ENCODE peak calls at places on chromosomes 7 and 10, in nine cellular contexts. One of them, this sample, is unnamed.

GRCh38 chr7:100443096-100443840 is 7.0 kb upstream of the PPP1R35 start:
- DNase-seq in psoas muscle: no peak
- DNase-seq in adrenal gland: peak
- DNase-seq in A549: no peak
- DNase-seq in cardiac fibroblast: no peak
- DNase-seq in PC-9: no peak
- DNase-seq in heart right ventricle: no peak
- DNase-seq in fibroblast of pulmonary artery: no peak
- DNase-seq in left ventricle myocardium inferior: no peak
- DNase-seq in this sample: no peak

GRCh38 chr7:55438765-55439525 is 73.8 kb downstream of the LANCL2 start:
- DNase-seq in psoas muscle: peak
- DNase-seq in adrenal gland: no peak
- DNase-seq in A549: no peak
- DNase-seq in cardiac fibroblast: peak
- DNase-seq in PC-9: no peak
- DNase-seq in heart right ventricle: peak
- DNase-seq in fibroblast of pulmonary artery: no peak
- DNase-seq in left ventricle myocardium inferior: peak
- DNase-seq in this sample: no peak

GRCh38 chr7:120709931-120710330 is 148.0 kb downstream of the TSPAN12 start:
- DNase-seq in psoas muscle: no peak
- DNase-seq in adrenal gland: no peak
- DNase-seq in A549: no peak
- DNase-seq in cardiac fibroblast: peak
- DNase-seq in PC-9: no peak
- DNase-seq in heart right ventricle: no peak
- DNase-seq in fibroblast of pulmonary artery: peak
- DNase-seq in left ventricle myocardium inferior: no peak
- DNase-seq in this sample: no peak

GRCh38 chr10:86261933-86262665 is 104.5 kb downstream of the GRID1 start:
- DNase-seq in psoas muscle: no peak
- DNase-seq in adrenal gland: peak
- DNase-seq in A549: peak
- DNase-seq in cardiac fibroblast: no peak
- DNase-seq in PC-9: no peak
- DNase-seq in heart right ventricle: no peak
- DNase-seq in fibroblast of pulmonary artery: no peak
- DNase-seq in left ventricle myocardium inferior: no peak
- DNase-seq in this sample: no peak

GRCh38 chr7:96322847-96323461 is 1.1 kb upstream of the SLC25A13 start:
- DNase-seq in psoas muscle: no peak
- DNase-seq in adrenal gland: no peak
- DNase-seq in A549: no peak
- DNase-seq in cardiac fibroblast: no peak
- DNase-seq in PC-9: no peak
- DNase-seq in heart right ventricle: no peak
- DNase-seq in fibroblast of pulmonary artery: no peak
- DNase-seq in left ventricle myocardium inferior: no peak
- DNase-seq in this sample: no peak

GRCh38 chr7:117806011-117806410 is 67.2 kb downstream of the CTTNBP2 start:
- DNase-seq in psoas muscle: no peak
- DNase-seq in adrenal gland: no peak
- DNase-seq in A549: no peak
- DNase-seq in cardiac fibroblast: no peak
- DNase-seq in PC-9: no peak
- DNase-seq in heart right ventricle: no peak
- DNase-seq in fibroblast of pulmonary artery: no peak
- DNase-seq in left ventricle myocardium inferior: no peak
- DNase-seq in this sample: no peak

GRCh38 chr7:17849504-17849903 is 90.8 kb downstream of the SNX13 start:
- DNase-seq in psoas muscle: no peak
- DNase-seq in adrenal gland: no peak
- DNase-seq in A549: no peak
- DNase-seq in cardiac fibroblast: peak
- DNase-seq in PC-9: no peak
- DNase-seq in heart right ventricle: no peak
- DNase-seq in fibroblast of pulmonary artery: peak
- DNase-seq in left ventricle myocardium inferior: no peak
- DNase-seq in this sample: peak

GRCh38 chr10:46516660-46517416 is 39.6 kb downstream of the GPRIN2 start:
- DNase-seq in psoas muscle: no peak
- DNase-seq in adrenal gland: peak
- DNase-seq in A549: peak
- DNase-seq in cardiac fibroblast: peak
- DNase-seq in PC-9: peak
- DNase-seq in heart right ventricle: no peak
- DNase-seq in fibroblast of pulmonary artery: peak
- DNase-seq in left ventricle myocardium inferior: no peak
- DNase-seq in this sample: peak

GRCh38 chr7:264541-265191 is 25.3 kb upstream of the FOXL3 start:
- DNase-seq in psoas muscle: peak
- DNase-seq in adrenal gland: no peak
- DNase-seq in A549: peak
- DNase-seq in cardiac fibroblast: no peak
- DNase-seq in PC-9: peak
- DNase-seq in heart right ventricle: no peak
- DNase-seq in fibroblast of pulmonary artery: no peak
- DNase-seq in left ventricle myocardium inferior: no peak
- DNase-seq in this sample: no peak

GRCh38 chr10:75350791-75351190 is 50.8 kb downstream of the ZNF503 start:
- DNase-seq in psoas muscle: no peak
- DNase-seq in adrenal gland: peak
- DNase-seq in A549: peak
- DNase-seq in cardiac fibroblast: peak
- DNase-seq in PC-9: peak
- DNase-seq in heart right ventricle: no peak
- DNase-seq in fibroblast of pulmonary artery: peak
- DNase-seq in left ventricle myocardium inferior: no peak
- DNase-seq in this sample: peak

GRCh38 chr10:100656479-100656878 is 88.9 kb upstream of the PAX2 start:
- DNase-seq in psoas muscle: no peak
- DNase-seq in adrenal gland: no peak
- DNase-seq in A549: no peak
- DNase-seq in cardiac fibroblast: peak
- DNase-seq in PC-9: no peak
- DNase-seq in heart right ventricle: no peak
- DNase-seq in fibroblast of pulmonary artery: peak
- DNase-seq in left ventricle myocardium inferior: no peak
- DNase-seq in this sample: no peak

DNA sequence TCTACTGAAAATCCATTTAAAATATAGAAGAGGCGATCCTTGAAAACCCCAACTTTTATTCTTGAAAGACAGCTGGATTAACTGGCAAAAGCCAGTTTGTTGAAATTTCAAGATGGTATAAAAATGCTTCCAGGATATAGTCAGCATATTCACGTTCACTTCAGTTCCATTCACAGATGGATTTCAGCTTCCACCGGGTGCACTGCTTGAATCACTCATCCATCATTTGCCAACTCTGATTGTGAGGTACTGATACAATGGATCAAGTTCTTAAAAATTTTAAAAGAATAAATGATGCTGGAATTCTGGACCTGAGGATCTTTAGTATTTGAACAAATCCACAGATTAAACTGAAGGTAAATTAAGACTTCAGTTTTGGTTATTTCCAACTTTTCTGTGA is 2.4 kb downstream of the PURB start:
- DNase-seq in psoas muscle: no peak
- DNase-seq in adrenal gland: no peak
- DNase-seq in A549: no peak
- DNase-seq in cardiac fibroblast: no peak
- DNase-seq in PC-9: no peak
- DNase-seq in heart right ventricle: no peak
- DNase-seq in fibroblast of pulmonary artery: no peak
- DNase-seq in left ventricle myocardium inferior: no peak
- DNase-seq in this sample: no peak
- H3K4me3 ChIP-seq in psoas muscle: peak
- H3K4me3 ChIP-seq in adrenal gland: no peak
- H3K4me3 ChIP-seq in A549: peak
- H3K4me3 ChIP-seq in cardiac fibroblast: peak
- H3K4me3 ChIP-seq in PC-9: peak
- H3K4me3 ChIP-seq in heart right ventricle: peak
- H3K4me3 ChIP-seq in fibroblast of pulmonary artery: peak
- H3K4me3 ChIP-seq in left ventricle myocardium inferior: peak
- H3K4me3 ChIP-seq in this sample: peak

DNA sequence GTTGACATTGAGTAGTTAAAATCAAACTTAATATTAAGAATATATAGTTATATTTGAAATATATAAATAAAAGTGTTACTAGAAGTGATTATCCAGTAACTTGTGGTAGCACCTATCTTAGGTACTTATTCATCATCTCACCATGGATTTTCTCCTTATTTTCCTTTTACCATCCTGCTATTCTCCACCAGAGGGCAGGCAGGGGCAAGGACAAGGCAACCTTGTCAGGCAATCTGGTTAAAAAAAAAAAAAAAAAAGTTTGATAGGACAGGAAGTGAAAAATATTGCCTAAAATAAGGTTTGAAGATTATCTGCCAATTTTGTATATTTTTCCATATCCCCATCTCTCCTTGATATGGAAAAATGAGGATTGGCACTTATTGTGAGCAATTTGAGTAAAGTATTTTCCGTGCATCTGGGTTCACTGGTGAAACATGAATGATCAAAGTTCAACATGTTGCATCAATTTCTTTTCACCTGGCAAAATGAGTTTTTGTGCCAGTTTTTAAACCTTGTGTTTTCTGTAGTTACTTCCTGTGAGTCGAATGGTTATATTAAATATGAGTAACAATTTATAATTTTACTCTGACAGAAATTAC is 256.7 kb downstream of the AGMO start:
- DNase-seq in psoas muscle: peak
- DNase-seq in adrenal gland: peak
- DNase-seq in A549: peak
- DNase-seq in cardiac fibroblast: peak
- DNase-seq in PC-9: peak
- DNase-seq in heart right ventricle: peak
- DNase-seq in fibroblast of pulmonary artery: peak
- DNase-seq in left ventricle myocardium inferior: no peak
- DNase-seq in this sample: no peak
- TF ChIP-seq CTCF in psoas muscle: peak
- TF ChIP-seq CTCF in adrenal gland: peak
- TF ChIP-seq CTCF in A549: peak
- TF ChIP-seq CTCF in cardiac fibroblast: peak
- TF ChIP-seq CTCF in PC-9: peak
- TF ChIP-seq CTCF in heart right ventricle: peak
- TF ChIP-seq CTCF in fibroblast of pulmonary artery: peak
- TF ChIP-seq CTCF in left ventricle myocardium inferior: peak
- TF ChIP-seq CTCF in this sample: peak

GRCh38 chr10:62057872-62058271 is 156.4 kb downstream of the ARID5B start:
- DNase-seq in psoas muscle: no peak
- DNase-seq in adrenal gland: no peak
- DNase-seq in A549: no peak
- DNase-seq in cardiac fibroblast: no peak
- DNase-seq in PC-9: no peak
- DNase-seq in heart right ventricle: no peak
- DNase-seq in fibroblast of pulmonary artery: no peak
- DNase-seq in left ventricle myocardium inferior: no peak
- DNase-seq in this sample: no peak

GRCh38 chr10:62058896-62059423 is 157.5 kb downstream of the ARID5B start:
- DNase-seq in psoas muscle: no peak
- DNase-seq in adrenal gland: no peak
- DNase-seq in A549: no peak
- DNase-seq in cardiac fibroblast: no peak
- DNase-seq in PC-9: no peak
- DNase-seq in heart right ventricle: no peak
- DNase-seq in fibroblast of pulmonary artery: no peak
- DNase-seq in left ventricle myocardium inferior: no peak
- DNase-seq in this sample: no peak

GRCh38 chr10:62058476-62058875 is 157.0 kb downstream of the ARID5B start:
- DNase-seq in psoas muscle: no peak
- DNase-seq in adrenal gland: no peak
- DNase-seq in A549: no peak
- DNase-seq in cardiac fibroblast: no peak
- DNase-seq in PC-9: no peak
- DNase-seq in heart right ventricle: no peak
- DNase-seq in fibroblast of pulmonary artery: no peak
- DNase-seq in left ventricle myocardium inferior: no peak
- DNase-seq in this sample: no peak

GRCh38 chr10:62057359-62057758 is 155.9 kb downstream of the ARID5B start:
- DNase-seq in psoas muscle: no peak
- DNase-seq in adrenal gland: no peak
- DNase-seq in A549: no peak
- DNase-seq in cardiac fibroblast: peak
- DNase-seq in PC-9: no peak
- DNase-seq in heart right ventricle: no peak
- DNase-seq in fibroblast of pulmonary artery: peak
- DNase-seq in left ventricle myocardium inferior: no peak
- DNase-seq in this sample: no peak

GRCh38 chr10:62059424-62059913 is 158.0 kb downstream of the ARID5B start:
- DNase-seq in psoas muscle: no peak
- DNase-seq in adrenal gland: no peak
- DNase-seq in A549: no peak
- DNase-seq in cardiac fibroblast: peak
- DNase-seq in PC-9: no peak
- DNase-seq in heart right ventricle: no peak
- DNase-seq in fibroblast of pulmonary artery: peak
- DNase-seq in left ventricle myocardium inferior: no peak
- DNase-seq in this sample: no peak
- H3K4me3 ChIP-seq in psoas muscle: no peak
- H3K4me3 ChIP-seq in adrenal gland: no peak
- H3K4me3 ChIP-seq in A549: no peak
- H3K4me3 ChIP-seq in cardiac fibroblast: no peak
- H3K4me3 ChIP-seq in PC-9: no peak
- H3K4me3 ChIP-seq in heart right ventricle: no peak
- H3K4me3 ChIP-seq in fibroblast of pulmonary artery: no peak
- H3K4me3 ChIP-seq in left ventricle myocardium inferior: peak
- H3K4me3 ChIP-seq in this sample: no peak

GRCh38 chr10:88399240-88399639 is 183.9 kb downstream of the RNLS start:
- DNase-seq in psoas muscle: no peak
- DNase-seq in adrenal gland: no peak
- DNase-seq in A549: no peak
- DNase-seq in cardiac fibroblast: no peak
- DNase-seq in PC-9: no peak
- DNase-seq in heart right ventricle: no peak
- DNase-seq in fibroblast of pulmonary artery: no peak
- DNase-seq in left ventricle myocardium inferior: no peak
- DNase-seq in this sample: no peak

GRCh38 chr10:88404133-88404532 is 179.0 kb downstream of the RNLS start:
- DNase-seq in psoas muscle: no peak
- DNase-seq in adrenal gland: no peak
- DNase-seq in A549: no peak
- DNase-seq in cardiac fibroblast: no peak
- DNase-seq in PC-9: no peak
- DNase-seq in heart right ventricle: no peak
- DNase-seq in fibroblast of pulmonary artery: no peak
- DNase-seq in left ventricle myocardium inferior: no peak
- DNase-seq in this sample: no peak

DNA sequence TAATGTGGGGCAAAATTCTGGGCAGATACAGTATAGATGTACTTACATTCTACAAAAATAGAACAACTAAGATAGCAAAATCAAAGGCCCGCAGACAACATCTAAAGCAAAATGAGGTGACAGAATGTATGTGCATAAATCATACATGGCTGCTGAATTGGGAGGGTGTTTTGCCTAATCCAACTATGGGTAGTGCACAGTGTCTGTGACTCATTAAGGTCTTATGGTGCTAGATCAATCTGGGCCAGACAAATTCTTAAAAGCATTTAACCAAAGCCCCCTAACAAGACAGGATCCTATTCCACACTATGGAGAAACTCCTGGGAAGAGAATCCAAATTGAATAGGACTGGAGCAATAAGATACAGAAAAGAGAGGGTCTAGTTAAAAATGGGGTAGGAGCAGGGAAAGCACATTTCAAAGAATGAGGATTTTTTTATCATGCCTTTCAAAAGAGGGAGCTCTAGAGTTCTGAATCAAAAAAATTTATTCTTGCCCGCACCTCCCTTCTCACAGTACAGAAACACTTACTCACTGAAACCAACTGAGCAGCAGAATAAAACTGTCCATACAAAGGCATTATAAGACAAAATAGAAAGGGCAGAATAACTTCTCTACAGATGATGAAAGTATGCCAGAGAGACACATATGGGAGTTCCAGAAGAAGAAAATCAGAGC is 181.3 kb downstream of the RNLS start:
- DNase-seq in psoas muscle: no peak
- DNase-seq in adrenal gland: no peak
- DNase-seq in A549: no peak
- DNase-seq in cardiac fibroblast: peak
- DNase-seq in PC-9: no peak
- DNase-seq in heart right ventricle: no peak
- DNase-seq in fibroblast of pulmonary artery: peak
- DNase-seq in left ventricle myocardium inferior: no peak
- DNase-seq in this sample: no peak
- TF ChIP-seq CTCF in psoas muscle: peak
- TF ChIP-seq CTCF in adrenal gland: peak
- TF ChIP-seq CTCF in A549: peak
- TF ChIP-seq CTCF in cardiac fibroblast: peak
- TF ChIP-seq CTCF in PC-9: peak
- TF ChIP-seq CTCF in heart right ventricle: no peak
- TF ChIP-seq CTCF in fibroblast of pulmonary artery: peak
- TF ChIP-seq CTCF in left ventricle myocardium inferior: peak
- TF ChIP-seq CTCF in this sample: peak